ENCODE peak calls at places on chromosomes 4 and X, in five cellular contexts. B, E, X, S and G are unnamed samples. For H3K4me1, the result is how much of the 10 kb centered on the place peaks cover.

GRCh38 chrX:101462892-101463291 is 22.4 kb upstream of the ARMCX4 start:
- DNase-seq in B (peak), E (peak), X (peak), S (peak), G (peak)

GRCh38 chrX:130167040-130167439 is 1.4 kb upstream of the AIFM1 start:
- DNase-seq in B (no peak), E (peak), X (no peak), S (no peak), G (no peak)

GRCh38 chr4:129326810-129327209 is 230.9 kb downstream of the C4orf33 start:
- DNase-seq in B (no peak), E (no peak), X (no peak), S (no peak), G (no peak)

GRCh38 chrX:1493877-1494510 is 41.3 kb upstream of the ASMTL start:
- DNase-seq in B (no peak), E (no peak), X (no peak), S (peak), G (peak)

GRCh38 chr4:143514432-143514831 is 930 bp downstream of the SMARCA5 start:
- DNase-seq in B (peak), E (peak), X (no peak), S (peak), G (peak)

GRCh38 chrX:150084474-150085229 is 146.4 kb upstream of the EOLA2 start:
- DNase-seq in B (peak), E (peak), X (no peak), S (no peak), G (no peak)

GRCh38 chr4:179804440-179804839 is 2362.2 kb upstream of the AGA start:
- DNase-seq in B (peak), E (peak), X (no peak), S (no peak), G (no peak)

GRCh38 chrX:72366746-72367145 is 61.0 kb upstream of the CITED1 start:
- DNase-seq in B (no peak), E (no peak), X (no peak), S (no peak), G (no peak)

GRCh38 chrX:68018248-68019203 is 414.8 kb downstream of the OPHN1 start:
- DNase-seq in B (peak), E (peak), X (peak), S (peak), G (peak)

GRCh38 chr4:65521666-65522065 is 148.6 kb downstream of the EPHA5 start:
- DNase-seq in B (no peak), E (no peak), X (no peak), S (no peak), G (no peak)

GRCh38 chr4:108165601-108166000 is 3.1 kb downstream of the LEF1 start:
- DNase-seq in B (no peak), E (no peak), X (no peak), S (no peak), G (no peak)

GRCh38 chr4:61204353-61204752 is 4.2 kb downstream of the ADGRL3 start:
- DNase-seq in B (peak), E (peak), X (no peak), S (no peak), G (peak)

GRCh38 chrX:103413981-103414380 is 37.6 kb downstream of the BEX3 start:
- DNase-seq in B (no peak), E (no peak), X (no peak), S (no peak), G (no peak)

GRCh38 chrX:19924285-19924684 is 36.9 kb upstream of the SH3KBP1 start:
- DNase-seq in B (no peak), E (peak), X (no peak), S (peak), G (no peak)

GRCh38 chrX:154730271-154730883 is 20.5 kb downstream of the GAB3 start:
- DNase-seq in B (peak), E (peak), X (no peak), S (no peak), G (no peak)

GRCh38 chr4:81152839-81153713 is 61.9 kb downstream of the PRKG2 start:
- DNase-seq in B (no peak), E (no peak), X (no peak), S (no peak), G (no peak)

GRCh38 chr4:163663454-163664225 is 169.2 kb downstream of the TMA16 start:
- DNase-seq in B (no peak), E (no peak), X (no peak), S (peak), G (no peak)
- H3K9ac ChIP-seq in B (no peak), E (no peak), X (no peak), S (no peak), G (no peak)

GRCh38 chr4:8428288-8429097 is 12.0 kb downstream of the ACOX3 start:
- DNase-seq in B (peak), E (peak), X (peak), S (peak), G (peak)
- TF ChIP-seq CTCF in B (peak), E (peak), X (peak), S (peak), G (peak)

DNA sequence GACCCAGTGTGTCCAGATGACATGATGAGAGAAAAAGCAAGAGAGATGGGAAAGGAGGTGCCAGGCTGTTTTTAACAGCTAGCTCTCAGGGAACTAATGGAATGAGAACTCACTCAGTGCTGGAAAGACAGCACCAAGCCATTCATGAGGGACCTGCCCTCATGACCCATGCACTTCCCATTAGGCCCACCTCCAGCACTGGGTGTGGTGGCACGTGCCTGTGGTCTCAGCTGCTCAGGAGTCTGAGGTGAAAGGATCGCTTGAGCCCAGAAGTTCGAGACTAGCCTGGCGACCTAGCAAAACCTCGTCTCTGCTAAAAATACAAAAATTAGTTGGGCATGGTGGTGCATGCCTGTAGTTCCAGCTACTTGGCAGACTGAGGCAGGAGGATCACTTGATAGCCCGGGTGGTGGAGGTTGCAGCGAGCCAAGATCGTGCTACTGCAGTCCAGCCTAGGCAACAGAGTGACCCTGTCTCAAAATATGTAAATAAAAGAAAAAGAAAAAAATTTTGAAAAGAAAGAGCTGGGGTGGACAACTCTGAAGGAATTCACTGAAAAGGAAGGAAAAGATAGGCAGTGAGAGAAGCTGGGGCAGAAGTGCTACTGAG is 50.9 kb downstream of the FAM193A start:
- DNase-seq in B (peak), E (no peak), X (no peak), S (no peak), G (no peak)
- H3K4me1 ChIP-seq in B (under half), E (under half), X (under half), S (under half), G (under half)

DNA sequence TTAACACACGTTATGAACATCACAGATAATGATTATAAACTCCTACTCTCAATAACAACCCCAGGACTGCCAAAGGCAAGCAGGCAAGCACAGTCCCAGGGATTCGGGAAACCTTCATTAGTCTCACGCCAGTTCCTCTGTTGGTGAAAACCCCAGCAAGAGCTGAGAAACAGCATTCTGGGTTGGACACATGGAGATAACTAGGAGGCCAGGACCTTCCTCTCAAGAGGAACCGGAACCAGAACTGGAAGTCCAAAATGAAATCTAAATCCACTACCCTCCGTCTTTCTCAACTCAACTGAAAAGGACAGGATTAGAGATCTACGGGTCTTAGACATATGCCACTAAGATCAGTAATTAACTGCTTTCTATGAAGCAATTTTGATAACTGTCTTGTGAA is 3.8 kb downstream of the VEGFC start:
- DNase-seq in B (no peak), E (no peak), X (no peak), S (no peak), G (no peak)
- H3K9ac ChIP-seq in B (peak), E (no peak), X (no peak), S (no peak), G (no peak)

GRCh38 chr4:170580651-170581050 is 490.9 kb upstream of the AADAT start:
- DNase-seq in B (no peak), E (no peak), X (no peak), S (no peak), G (no peak)
- TF ChIP-seq CTCF in B (no peak), E (no peak), X (peak), S (peak), G (no peak)

DNA sequence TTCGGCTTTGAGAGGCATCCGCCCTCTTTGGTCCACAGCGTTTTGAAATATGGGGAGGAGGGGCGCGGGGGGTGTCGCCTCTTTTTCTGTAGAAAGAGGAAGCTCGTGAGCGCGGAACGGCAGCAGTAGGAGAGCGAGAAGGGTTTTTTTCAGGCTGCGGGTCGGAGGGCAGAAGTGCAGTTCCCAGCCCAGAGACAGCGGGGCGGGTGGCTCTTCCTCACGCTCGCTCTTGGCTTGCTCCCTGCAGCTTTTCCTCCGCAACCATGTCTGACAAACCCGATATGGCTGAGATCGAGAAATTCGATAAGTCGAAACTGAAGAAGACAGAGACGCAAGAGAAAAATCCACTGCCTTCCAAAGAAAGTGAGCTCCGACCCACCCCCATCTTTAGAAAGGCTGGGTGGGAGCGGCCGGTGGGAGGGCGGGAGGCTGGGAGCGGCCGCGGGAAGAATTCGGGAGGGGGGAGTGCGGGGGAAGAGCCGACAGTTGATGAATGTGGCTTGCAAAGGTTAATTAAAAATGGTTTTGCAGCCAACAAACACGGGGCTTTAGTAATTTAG is 1.2 kb downstream of the TMSB4X start:
- DNase-seq in B (peak), E (peak), X (no peak), S (peak), G (peak)
- H3K4me1 ChIP-seq in B (under half), E (under half), X (under half), S (under half), G (under half)